ENCODE peak calls at places on chromosomes 2 and 18, in six cellular contexts. L, Q, Z, C, X and Y are unnamed samples.

GRCh38 chr2:58939388-58939787 is 698.3 kb upstream of the FANCL start:
- DNase-seq in C (peak), L (no peak), Z (peak), X (no peak), Q (no peak), Y (no peak)

GRCh38 chr2:46411245-46411641 is 68.1 kb upstream of the TMEM247 start:
- DNase-seq in Q (no peak), L (no peak), X (no peak), C (peak), Z (no peak), Y (no peak)

GRCh38 chr2:19936979-19937378 is 35.2 kb upstream of the TTC32 start:
- DNase-seq in Z (no peak), L (no peak), X (no peak), C (no peak), Q (no peak), Y (no peak)

GRCh38 chr2:85033388-85033787 is 62.4 kb downstream of the KCMF1 start:
- DNase-seq in Q (no peak), C (no peak), L (no peak), X (no peak), Z (peak), Y (no peak)

GRCh38 chr2:232328516-232329460 is 49.8 kb upstream of the ALPP start:
- DNase-seq in Z (no peak), C (no peak), L (no peak), X (no peak), Q (no peak), Y (no peak)

GRCh38 chr18:48820483-48821250 is 130.1 kb downstream of the SMAD7 start:
- DNase-seq in Q (peak), X (no peak), Z (no peak), C (no peak), L (peak), Y (peak)

GRCh38 chr18:26386421-26386820 is 160.2 kb downstream of the TAF4B start:
- DNase-seq in Z (no peak), X (no peak), L (no peak), Q (no peak), C (no peak), Y (no peak)

GRCh38 chr2:172834881-172835280 is 99.2 kb downstream of the RAPGEF4 start:
- DNase-seq in Q (no peak), L (no peak), X (no peak), Z (peak), C (no peak), Y (no peak)

GRCh38 chr2:97663626-97663961 is 250 bp downstream of the ACTR1B start:
- DNase-seq in X (no peak), C (no peak), L (no peak), Z (no peak), Q (no peak), Y (no peak)

GRCh38 chr2:212919238-212919637 is 232.2 kb downstream of the IKZF2 start:
- DNase-seq in Q (no peak), Z (peak), X (no peak), L (no peak), C (peak), Y (no peak)

GRCh38 chr2:55957142-55957541 is 33.6 kb upstream of the EFEMP1 start:
- DNase-seq in L (no peak), X (no peak), C (no peak), Q (no peak), Z (no peak), Y (no peak)

GRCh38 chr2:75548036-75548573 is 12.6 kb downstream of the EVA1A start:
- DNase-seq in X (no peak), L (no peak), Z (no peak), C (peak), Q (no peak), Y (no peak)

GRCh38 chr2:218860950-218861381 is 1.4 kb downstream of the WNT6 start:
- DNase-seq in L (no peak), C (peak), X (no peak), Z (peak), Q (no peak), Y (peak)

GRCh38 chr18:59549797-59550516 is 147.3 kb downstream of the CCBE1 start:
- DNase-seq in L (no peak), X (no peak), Z (no peak), Q (no peak), C (no peak), Y (no peak)

GRCh38 chr2:72937356-72937669 is 20.0 kb downstream of the EMX1 start:
- DNase-seq in Q (no peak), L (no peak), C (peak), X (no peak), Z (no peak), Y (no peak)

GRCh38 chr2:102081600-102081999 is 60.9 kb upstream of the IL1R1 start:
- DNase-seq in C (no peak), Z (no peak), X (no peak), Q (no peak), L (no peak), Y (no peak)

GRCh38 chr2:38076250-38076709 is 329 bp upstream of the CYP1B1 start:
- DNase-seq in Z (peak), Q (peak), L (peak), X (no peak), C (peak), Y (peak)

GRCh38 chr18:55494899-55495298 is 93.1 kb downstream of the TCF4 start:
- DNase-seq in C (no peak), X (no peak), Z (no peak), Q (no peak), L (no peak), Y (no peak)

GRCh38 chr2:145221511-145221910 is 701.6 kb upstream of the ZEB2 start:
- DNase-seq in C (no peak), L (no peak), Q (no peak), Z (no peak), X (no peak), Y (no peak)

GRCh38 chr2:61376211-61376610 is 94.7 kb downstream of the USP34 start:
- DNase-seq in L (no peak), Z (no peak), Q (no peak), C (no peak), X (no peak), Y (no peak)

GRCh38 chr2:169365093-169365483 is 2.8 kb upstream of the LRP2 start:
- DNase-seq in L (peak), Z (no peak), C (no peak), X (no peak), Q (no peak), Y (no peak)

GRCh38 chr18:49628993-49629795 is 67.3 kb downstream of the LIPG start:
- DNase-seq in C (no peak), L (no peak), Z (no peak), Q (peak), X (no peak), Y (no peak)